ENCODE peak calls at places on chromosomes 13 and 19, in five cellular contexts. B is GM04503; D is AG04450; S is naive thymus-derived CD4-positive, alpha-beta T cell; X is testis. V is an unnamed sample.

GRCh38 chr13:75480691-75481175 is 1.2 kb downstream of the TBC1D4 start:
- DNase-seq in D (no peak), S (peak; percentile 9), B (no peak), X (peak; percentile 58), V (no peak)

GRCh38 chr19:48683349-48683748 is 10.5 kb upstream of the NTN5 start:
- DNase-seq in X (peak; percentile 84), S (no peak), D (no peak), B (no peak), V (no peak)

GRCh38 chr13:37127706-37128241 is 22.3 kb upstream of the CSNK1A1L start:
- DNase-seq in B (no peak), X (no peak), S (no peak), D (peak; percentile 72), V (no peak)

GRCh38 chr13:46607768-46608553 is 55.0 kb downstream of the LRCH1 start:
- DNase-seq in S (no peak), D (no peak), X (no peak), B (no peak), V (no peak)

GRCh38 chr19:15324791-15325519 is 7.4 kb downstream of the BRD4 start:
- DNase-seq in S (no peak), B (no peak), X (peak; percentile 88), D (no peak), V (no peak)

GRCh38 chr13:34419025-34419424 is 523.0 kb upstream of the NBEA start:
- DNase-seq in D (no peak), B (no peak), X (no peak), S (no peak), V (no peak)

GRCh38 chr19:30602661-30603322 is 230.6 kb downstream of the ZNF536 start:
- DNase-seq in B (no peak), X (no peak), D (no peak), S (no peak), V (no peak)

GRCh38 chr19:35015576-35016351 is 14.5 kb upstream of the SCN1B start:
- DNase-seq in B (no peak), S (no peak), X (no peak), D (no peak), V (no peak)

GRCh38 chr13:106348032-106348431 is 187.4 kb downstream of the EFNB2 start:
- DNase-seq in X (no peak), D (no peak), S (no peak), B (no peak), V (no peak)

GRCh38 chr13:27933580-27934328 is 14.0 kb downstream of the PDX1 start:
- DNase-seq in S (no peak), B (no peak), D (no peak), X (no peak), V (no peak)

GRCh38 chr13:84433024-84433423 is 550.8 kb upstream of the SLITRK1 start:
- DNase-seq in D (peak; percentile 61), B (no peak), X (no peak), S (no peak), V (no peak)

GRCh38 chr13:70339738-70340137 is 231.5 kb upstream of the KLHL1 start:
- DNase-seq in X (peak; percentile 38), S (no peak), D (no peak), B (no peak), V (no peak)

GRCh38 chr13:93603043-93603442 is 376.4 kb downstream of the GPC6 start:
- DNase-seq in S (no peak), X (no peak), B (peak; percentile 76), D (peak; percentile 30), V (no peak)

GRCh38 chr19:3073159-3073563 is 10.9 kb upstream of the TLE5 start:
- DNase-seq in X (no peak), B (peak; percentile 27), S (no peak), D (peak; percentile 46), V (no peak)

GRCh38 chr19:6132482-6132881 is 3.0 kb upstream of the ACSBG2 start:
- DNase-seq in D (no peak), X (no peak), S (no peak), B (no peak), V (no peak)

GRCh38 chr13:27362064-27362751 is 62.2 kb upstream of the GTF3A start:
- DNase-seq in D (peak; percentile 46), B (peak; percentile 12), X (peak; percentile 93), S (peak; percentile 70), V (peak; percentile 63)